ENCODE peak calls at places on chromosomes 3 and 15, in eight cellular contexts. L is IMR-90; N is ELF-1; Y is HS-27A; J is HTR-8/SVneo; S is dermis microvascular lymphatic vessel endothelial cell; E is activated CD8-positive, alpha-beta memory T cell treated with anti-CD3 and anti-CD28 coated beads for 48 hours; H is mesendoderm. M is an unnamed sample.
A peak's percentile ranks its signal among the peaks of the same experiment; 100 is the strongest.

GRCh38 chr15:80609512-80609946 is 85.6 kb upstream of the ABHD17C start:
- DNase-seq in L (no peak), N (no peak), Y (no peak), J (no peak), S (no peak), E (no peak), H (no peak), M (no peak)

GRCh38 chr3:88137836-88138235 is 11.9 kb upstream of the C3orf38 start:
- DNase-seq in L (peak; percentile 62), N (no peak), Y (no peak), J (no peak), S (no peak), E (no peak), H (no peak), M (no peak)

GRCh38 chr3:134445631-134446030 is 40.2 kb downstream of the ANAPC13 start:
- DNase-seq in L (no peak), N (no peak), Y (no peak), J (no peak), S (peak; percentile 36), E (no peak), H (no peak), M (no peak)

GRCh38 chr3:103866113-103866512 is 1431.3 kb downstream of the ZPLD1 start:
- DNase-seq in L (no peak), N (no peak), Y (no peak), J (no peak), S (no peak), E (no peak), H (no peak), M (no peak)

GRCh38 chr15:90232941-90233700 is 620 bp downstream of the CIB1 start:
- DNase-seq in L (peak; percentile 26), N (peak; percentile 83), Y (peak; percentile 24), J (peak; percentile 48), S (no peak), E (peak; percentile 18), H (peak; percentile 89), M (peak; percentile 70)

GRCh38 chr15:65400760-65401606 is 21.8 kb downstream of the IGDCC4 start:
- DNase-seq in L (peak; percentile 72), N (peak; percentile 94), Y (no peak), J (peak; percentile 91), S (peak; percentile 58), E (no peak), H (peak; percentile 96), M (no peak)

GRCh38 chr15:91589360-91589759 is 264.1 kb upstream of the SLCO3A1 start:
- DNase-seq in L (no peak), N (no peak), Y (no peak), J (no peak), S (no peak), E (no peak), H (peak; percentile 18), M (no peak)

GRCh38 chr15:91555307-91555706 is 298.2 kb upstream of the SLCO3A1 start:
- DNase-seq in L (peak; percentile 19), N (no peak), Y (no peak), J (no peak), S (no peak), E (no peak), H (peak; percentile 89), M (no peak)

GRCh38 chr3:126103121-126104027 is 19.4 kb upstream of the SLC41A3 start:
- DNase-seq in L (no peak), N (peak; percentile 24), Y (no peak), J (no peak), S (no peak), E (no peak), H (peak; percentile 46), M (peak; percentile 13)

GRCh38 chr3:99783009-99783573 is 34.6 kb upstream of the CMSS1 start:
- DNase-seq in L (peak; percentile 95), N (no peak), Y (peak; percentile 88), J (peak; percentile 59), S (no peak), E (no peak), H (no peak), M (no peak)

GRCh38 chr3:182879031-182879611 is 85.8 kb downstream of the ATP11B start:
- DNase-seq in L (no peak), N (no peak), Y (no peak), J (no peak), S (no peak), E (no peak), H (no peak), M (no peak)

M was measured in breast epithelium.